ENCODE peak calls at places on chromosomes 3 and 15, in eight cellular contexts. P is lower lobe of right lung, Q is GM23338, T is esophagus muscularis mucosa, S is mesendoderm, D is hepatocyte, L is aorta, Z is left ventricle myocardium inferior. B is an unnamed sample.

GRCh38 chr3:165464736-165465135 is 268.6 kb upstream of the SLITRK3 start:
- DNase-seq in P (no peak), T (no peak), S (no peak), L (no peak), Z (no peak), D (no peak), Q (no peak), B (no peak)

GRCh38 chr15:81427176-81427575 is 53.2 kb upstream of the TMC3 start:
- DNase-seq in S (no peak), Q (peak; percentile 40), Z (no peak), T (no peak), L (no peak), D (no peak), P (no peak), B (no peak)

GRCh38 chr3:136671921-136672320 is 80.3 kb downstream of the STAG1 start:
- DNase-seq in L (no peak), Q (no peak), D (no peak), P (no peak), Z (no peak), T (no peak), S (no peak), B (no peak)

GRCh38 chr3:122199552-122199951 is 16.1 kb downstream of the CASR start:
- DNase-seq in T (no peak), L (no peak), S (no peak), D (no peak), Q (no peak), Z (no peak), P (no peak), B (no peak)

GRCh38 chr3:112638327-112639020 is 2.5 kb downstream of the CCDC80 start:
- DNase-seq in Q (no peak), D (no peak), P (no peak), Z (peak; percentile 39), T (no peak), L (peak; percentile 72), S (no peak), B (peak; percentile 46)

GRCh38 chr15:59997070-59997701 is 6.9 kb upstream of the FOXB1 start:
- DNase-seq in S (peak; percentile 41), Q (peak; percentile 98), Z (no peak), D (no peak), P (peak; percentile 44), T (no peak), L (no peak), B (no peak)

GRCh38 chr15:68589783-68590710 is 11.3 kb downstream of the CORO2B start:
- DNase-seq in T (no peak), L (no peak), P (no peak), D (no peak), S (no peak), Z (no peak), Q (no peak), B (no peak)

GRCh38 chr15:78540955-78541743 is 905 bp downstream of the PSMA4 start:
- DNase-seq in Z (no peak), L (no peak), Q (no peak), T (no peak), S (peak; percentile 47), D (no peak), P (no peak), B (no peak)

GRCh38 chr15:49627407-49627877 is 6.6 kb downstream of the DTWD1 start:
- DNase-seq in T (no peak), S (no peak), L (no peak), Q (no peak), P (no peak), D (no peak), Z (no peak), B (no peak)

DNA sequence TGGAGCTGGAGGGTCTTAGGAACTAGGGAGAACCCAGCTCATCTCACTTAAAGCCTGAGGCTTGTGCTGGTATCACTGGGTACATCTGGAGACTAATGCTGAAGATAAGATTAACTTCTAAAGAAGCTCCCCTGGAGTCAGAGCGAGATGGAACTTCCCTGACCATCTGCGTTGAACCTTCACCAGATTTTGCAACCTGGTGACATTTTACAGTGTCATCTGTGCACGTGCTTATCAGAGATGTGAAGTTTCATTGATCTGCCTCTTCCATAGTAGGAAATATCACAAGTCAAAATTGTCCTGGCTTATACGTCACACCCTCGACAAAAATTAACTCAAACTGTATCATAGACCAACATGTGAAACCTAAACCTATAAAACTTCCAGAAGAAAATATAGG is 395.5 kb downstream of the SHQ1 start:
- DNase-seq in D (peak; percentile 23), P (no peak), S (peak; percentile 54), T (no peak), Z (no peak), L (no peak), Q (no peak), B (no peak)
- H3K27ac ChIP-seq in D (peak overlapping the region; percentile 7), P (no peak overlapping the region), S (no peak overlapping the region), T (no peak overlapping the region), Z (no peak overlapping the region), L (no peak overlapping the region), Q (no peak overlapping the region), B (no peak overlapping the region)

GRCh38 chr3:31462050-31462569 is 70.6 kb upstream of the STT3B start:
- DNase-seq in Z (no peak), D (peak; percentile 65), P (no peak), T (no peak), L (no peak), S (peak; percentile 38), Q (peak; percentile 24), B (no peak)
- H3K27ac ChIP-seq in Z (no peak overlapping the region), D (no peak overlapping the region), P (no peak overlapping the region), T (no peak overlapping the region), L (no peak overlapping the region), S (no peak overlapping the region), Q (no peak overlapping the region), B (no peak overlapping the region)

GRCh38 chr3:16148213-16148612 is 26.3 kb upstream of the GALNT15 start:
- DNase-seq in S (no peak), Q (no peak), P (no peak), T (peak; percentile 70), L (no peak), D (no peak), Z (no peak), B (no peak)
- H3K27ac ChIP-seq in S (no peak overlapping the region), Q (no peak overlapping the region), P (peak overlapping the region; percentile 11), T (peak overlapping the region; percentile 78), L (no peak overlapping the region), D (no peak overlapping the region), Z (peak overlapping the region; percentile 75), B (peak overlapping the region; percentile 75)

GRCh38 chr15:28020644-28021043 is 78.5 kb downstream of the OCA2 start:
- DNase-seq in S (no peak), Z (no peak), T (peak; percentile 80), L (no peak), Q (no peak), D (no peak), P (no peak), B (no peak)
- H3K27ac ChIP-seq in S (no peak overlapping the region), Z (no peak overlapping the region), T (no peak overlapping the region), L (no peak overlapping the region), Q (no peak overlapping the region), D (no peak overlapping the region), P (no peak overlapping the region), B (no peak overlapping the region)

GRCh38 chr3:39149498-39150169 is 3.8 kb downstream of the CSRNP1 start:
- DNase-seq in P (no peak), D (no peak), S (no peak), T (no peak), Z (no peak), Q (no peak), L (no peak), B (no peak)
- H3K27ac ChIP-seq in P (peak overlapping the region; percentile 99), D (peak overlapping the region; percentile 100), S (peak overlapping the region; percentile 97), T (peak overlapping the region; percentile 100), Z (peak overlapping the region; percentile 100), Q (no peak overlapping the region), L (peak overlapping the region; percentile 83), B (peak overlapping the region; percentile 99)

DNA sequence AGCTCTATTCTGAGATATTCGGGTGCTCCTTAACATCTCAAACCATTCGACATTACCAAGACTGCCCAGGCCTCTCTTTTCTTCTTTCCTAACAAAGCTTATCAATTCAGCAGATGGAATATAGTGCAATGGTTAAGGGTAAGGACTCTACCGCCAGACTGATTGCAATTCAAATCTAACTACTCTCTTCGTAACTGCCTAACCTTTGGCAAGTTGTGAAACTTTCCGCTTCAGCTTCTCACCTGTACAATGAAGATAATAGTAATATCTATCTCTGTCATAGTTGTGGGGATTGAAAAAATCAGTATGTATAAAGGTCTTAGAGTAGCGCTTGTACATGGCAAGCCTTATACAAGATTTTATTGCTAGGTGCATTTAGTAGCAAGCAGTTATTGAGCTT is 991 bp downstream of the UBA5 start:
- DNase-seq in L (no peak), Q (no peak), P (no peak), D (peak; percentile 6), T (no peak), S (no peak), Z (no peak), B (no peak)
- H3K27ac ChIP-seq in L (no peak overlapping the region), Q (no peak overlapping the region), P (peak overlapping the region; percentile 95), D (peak overlapping the region; percentile 96), T (peak overlapping the region; percentile 96), S (no peak overlapping the region), Z (peak overlapping the region; percentile 94), B (peak overlapping the region; percentile 85)

GRCh38 chr3:161969867-161970266 is 473.3 kb downstream of the OTOL1 start:
- DNase-seq in Z (no peak), D (no peak), P (no peak), Q (no peak), S (no peak), T (no peak), L (no peak), B (no peak)

GRCh38 chr3:161977850-161978249 is 481.2 kb downstream of the OTOL1 start:
- DNase-seq in D (no peak), Q (no peak), T (no peak), Z (no peak), P (no peak), S (no peak), L (no peak), B (no peak)

GRCh38 chr3:161977063-161977462 is 480.5 kb downstream of the OTOL1 start:
- DNase-seq in Q (no peak), D (no peak), S (no peak), Z (no peak), T (no peak), L (no peak), P (no peak), B (no peak)

GRCh38 chr3:161975201-161975600 is 478.6 kb downstream of the OTOL1 start:
- DNase-seq in T (no peak), L (no peak), Q (no peak), D (no peak), S (no peak), Z (no peak), P (no peak), B (no peak)
- H3K27ac ChIP-seq in T (no peak overlapping the region), L (no peak overlapping the region), Q (no peak overlapping the region), D (no peak overlapping the region), S (no peak overlapping the region), Z (no peak overlapping the region), P (no peak overlapping the region), B (no peak overlapping the region)

GRCh38 chr15:92395557-92395956 is 1.9 kb downstream of the ST8SIA2 start:
- DNase-seq in Z (no peak), L (no peak), T (no peak), S (no peak), P (no peak), D (no peak), Q (no peak), B (no peak)
- H3K27ac ChIP-seq in Z (no peak overlapping the region), L (no peak overlapping the region), T (no peak overlapping the region), S (no peak overlapping the region), P (no peak overlapping the region), D (no peak overlapping the region), Q (no peak overlapping the region), B (no peak overlapping the region)

B was measured in psoas muscle.